ENCODE peak calls at places on chromosomes 2 and 18, in four cellular contexts. Q, H, O and A are unnamed samples.
A peak's percentile ranks its signal among the peaks of the same experiment; 100 is the strongest.

GRCh38 chr18:41751652-41752051 is 203.4 kb upstream of the PIK3C3 start:
- DNase-seq in H (no peak), O (no peak), Q (no peak), A (no peak)

GRCh38 chr2:106843910-106844250 is 42.1 kb downstream of the ST6GAL2 start:
- DNase-seq in Q (no peak), O (no peak), H (no peak), A (no peak)

GRCh38 chr2:216556202-216556601 is 57.6 kb downstream of the RPL37A start:
- DNase-seq in H (no peak), O (no peak), Q (no peak), A (no peak)

GRCh38 chr2:240640939-240641338 is 15.7 kb downstream of the GPR35 start:
- DNase-seq in H (no peak), O (no peak), Q (peak; percentile 20), A (no peak)

GRCh38 chr2:200086911-200087310 is 131.5 kb downstream of the MAIP1 start:
- DNase-seq in Q (no peak), O (no peak), H (no peak), A (no peak)

GRCh38 chr2:217979151-217979811 is 23.5 kb downstream of the TNS1 start:
- DNase-seq in H (no peak), O (peak; percentile 38), Q (peak; percentile 56), A (no peak)

GRCh38 chr2:46097714-46098480 is 199.3 kb upstream of the EPAS1 start:
- DNase-seq in H (no peak), Q (peak; percentile 99), O (peak; percentile 98), A (no peak)

GRCh38 chr2:187567126-187567525 is 12.9 kb upstream of the TFPI start:
- DNase-seq in O (no peak), H (no peak), Q (peak; percentile 91), A (no peak)

GRCh38 chr2:20419752-20420151 is 27.1 kb upstream of the RHOB start:
- DNase-seq in Q (no peak), O (no peak), H (no peak), A (no peak)

GRCh38 chr18:22800551-22800951 is 132.6 kb upstream of the RBBP8 start:
- DNase-seq in Q (peak; percentile 55), H (no peak), O (no peak), A (no peak)

GRCh38 chr2:180505203-180505602 is 475.2 kb upstream of the UBE2E3 start:
- DNase-seq in H (no peak), Q (no peak), O (peak; percentile 30), A (no peak)

GRCh38 chr2:205563646-205564045 is 118.7 kb upstream of the NRP2 start:
- DNase-seq in O (no peak), Q (peak; percentile 20), H (no peak), A (no peak)

GRCh38 chr2:5766051-5766450 is 73.9 kb downstream of the SOX11 start:
- DNase-seq in H (no peak), O (peak; percentile 95), Q (no peak), A (no peak)

GRCh38 chr18:49044898-49045297 is 94.1 kb upstream of the SMAD7 start:
- DNase-seq in O (no peak), Q (no peak), H (no peak), A (no peak)

GRCh38 chr2:26327291-26328272 is 18.4 kb upstream of the SELENOI start:
- DNase-seq in Q (peak; percentile 63), H (no peak), O (no peak), A (no peak)

GRCh38 chr2:75619992-75620740 is 26.4 kb upstream of the MRPL19 start:
- DNase-seq in Q (no peak), H (no peak), O (no peak), A (no peak)

GRCh38 chr2:58131191-58132011 is 84.8 kb downstream of the VRK2 start:
- DNase-seq in Q (peak; percentile 62), H (no peak), O (peak; percentile 74), A (no peak)

GRCh38 chr2:60641866-60642788 is 88.7 kb upstream of the BCL11A start:
- DNase-seq in O (peak; percentile 51), Q (peak; percentile 64), H (no peak), A (peak; percentile 47)

GRCh38 chr2:234425923-234426603 is 70.8 kb downstream of the ARL4C start:
- DNase-seq in Q (no peak), O (no peak), H (peak; percentile 89), A (no peak)

GRCh38 chr2:27765621-27766286 is 5.8 kb upstream of the MRPL33 start:
- DNase-seq in Q (peak; percentile 54), O (no peak), H (no peak), A (peak; percentile 41)

GRCh38 chr2:113124984-113125855 is 2.2 kb upstream of the IL1RN start:
- DNase-seq in H (no peak), O (no peak), Q (no peak), A (no peak)

GRCh38 chr18:47888156-47888555 is 42.3 kb downstream of the SMAD2 start:
- DNase-seq in H (no peak), O (no peak), Q (no peak), A (peak; percentile 3)

GRCh38 chr2:82837588-82838304 is 1621.3 kb downstream of the SUCLG1 start:
- DNase-seq in Q (peak; percentile 80), O (peak; percentile 90), H (no peak), A (no peak)

GRCh38 chr2:70248810-70249438 is 496 bp upstream of the TIA1 start:
- DNase-seq in Q (peak; percentile 27), H (peak; percentile 92), O (no peak), A (no peak)

GRCh38 chr2:19580830-19581229 is 222.4 kb upstream of the OSR1 start:
- DNase-seq in H (no peak), Q (peak; percentile 64), O (peak; percentile 52), A (no peak)

GRCh38 chr2:156586621-156587020 is 150.4 kb downstream of the GPD2 start:
- DNase-seq in H (no peak), O (no peak), Q (no peak), A (no peak)

GRCh38 chr2:44705356-44705755 is 236.1 kb upstream of the SIX3 start:
- DNase-seq in Q (no peak), H (no peak), O (no peak), A (no peak)

GRCh38 chr2:88808083-88808482 is 116.6 kb downstream of the RPIA start:
- DNase-seq in H (no peak), Q (no peak), O (no peak), A (no peak)

GRCh38 chr2:185181901-185182300 is 556.7 kb upstream of the FSIP2 start:
- DNase-seq in O (no peak), Q (no peak), H (no peak), A (no peak)

GRCh38 chr2:8584174-8585066 is 97.4 kb upstream of the ID2 start:
- DNase-seq in O (no peak), Q (no peak), H (no peak), A (no peak)

GRCh38 chr2:164478205-164478604 is 143.1 kb downstream of the GRB14 start:
- DNase-seq in H (no peak), O (no peak), Q (no peak), A (no peak)

GRCh38 chr2:29819570-29819969 is 101.8 kb downstream of the ALK start:
- DNase-seq in Q (no peak), O (no peak), H (no peak), A (no peak)

GRCh38 chr2:29821591-29821990 is 99.8 kb downstream of the ALK start:
- DNase-seq in Q (no peak), O (no peak), H (no peak), A (no peak)

DNA sequence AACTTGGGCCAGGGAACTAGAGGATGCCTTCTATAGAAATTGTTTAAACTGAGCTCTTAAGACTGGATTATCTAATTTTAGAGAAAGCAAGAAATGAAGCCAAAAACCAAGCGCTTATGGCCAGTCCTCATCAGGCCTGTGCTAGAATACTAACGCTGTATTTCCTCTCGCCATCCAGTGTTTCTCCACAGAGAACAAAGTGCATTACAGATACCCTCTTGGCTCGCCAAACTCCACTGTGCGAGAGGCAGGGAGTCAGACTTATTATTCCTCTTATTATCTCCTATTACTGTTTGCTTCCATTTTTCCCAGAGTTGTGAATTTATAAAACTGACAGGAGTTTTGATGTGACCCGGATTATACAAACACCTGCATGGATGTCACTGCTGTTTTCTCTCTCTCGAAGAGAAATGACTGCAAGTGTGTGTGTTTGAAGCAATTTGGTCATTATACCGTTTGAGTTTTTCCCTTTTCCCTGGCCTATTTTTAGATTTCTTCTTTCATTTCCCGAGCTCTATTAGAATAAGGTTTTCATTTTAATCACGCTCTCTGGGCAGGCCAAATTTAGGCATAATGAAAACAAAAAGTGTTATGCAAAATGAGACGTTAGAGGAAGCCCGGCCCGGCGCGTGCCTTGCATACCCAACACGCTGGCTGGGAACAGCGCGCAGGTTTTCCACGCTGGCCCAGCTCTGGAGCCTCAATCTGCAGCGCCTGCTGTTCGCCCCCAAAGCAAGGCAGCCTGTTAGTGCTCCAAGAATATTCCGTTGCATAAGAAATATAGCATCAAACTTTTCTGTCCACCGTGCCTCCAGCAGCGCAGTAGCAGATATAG is 103.3 kb downstream of the ALK start:
- DNase-seq in O (no peak), H (no peak), Q (no peak), A (no peak)
- TF ChIP-seq CTCF in O (no peak), H (no peak), Q (no peak), A (no peak)

GRCh38 chr2:231780909-231781797 is at the start of gene PDE6D:
- DNase-seq in O (peak; percentile 99), Q (peak; percentile 99), H (peak; percentile 97), A (peak; percentile 99)
- TF ChIP-seq CTCF in O (no peak), Q (no peak), H (no peak), A (no peak)

GRCh38 chr18:23826850-23827620 is 137.8 kb downstream of the LAMA3 start:
- DNase-seq in H (no peak), Q (peak; percentile 48), O (no peak), A (no peak)

GRCh38 chr18:23825496-23825895 is 136.2 kb downstream of the LAMA3 start:
- DNase-seq in O (peak; percentile 19), Q (no peak), H (no peak), A (no peak)

GRCh38 chr18:23825978-23826405 is 136.7 kb downstream of the LAMA3 start:
- DNase-seq in H (no peak), Q (peak; percentile 95), O (peak; percentile 90), A (no peak)

GRCh38 chr18:23828426-23828825 is 139.2 kb downstream of the LAMA3 start:
- DNase-seq in Q (peak; percentile 89), O (peak; percentile 84), H (no peak), A (peak; percentile 55)

DNA sequence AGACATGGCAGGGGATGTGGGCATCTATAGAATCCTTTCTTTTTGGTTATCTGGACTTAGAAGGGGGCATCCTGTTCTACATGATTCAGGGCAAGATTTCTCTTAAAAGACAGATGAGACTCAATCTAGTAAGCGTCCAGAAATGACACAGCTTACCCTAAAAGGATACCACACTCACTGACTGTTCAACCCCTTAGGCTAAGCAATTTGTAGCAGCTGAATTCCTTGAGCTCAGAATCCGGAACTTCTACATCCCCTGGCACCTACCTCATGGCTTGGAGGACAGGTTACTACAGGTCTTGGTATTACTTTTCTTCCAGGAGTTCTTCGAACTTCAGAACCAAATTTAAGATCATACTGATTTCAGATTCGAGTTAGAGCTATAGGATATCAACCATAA is 138.4 kb downstream of the LAMA3 start:
- DNase-seq in Q (no peak), O (no peak), H (no peak), A (no peak)
- TF ChIP-seq CTCF in Q (no peak), O (no peak), H (no peak), A (no peak)

DNA sequence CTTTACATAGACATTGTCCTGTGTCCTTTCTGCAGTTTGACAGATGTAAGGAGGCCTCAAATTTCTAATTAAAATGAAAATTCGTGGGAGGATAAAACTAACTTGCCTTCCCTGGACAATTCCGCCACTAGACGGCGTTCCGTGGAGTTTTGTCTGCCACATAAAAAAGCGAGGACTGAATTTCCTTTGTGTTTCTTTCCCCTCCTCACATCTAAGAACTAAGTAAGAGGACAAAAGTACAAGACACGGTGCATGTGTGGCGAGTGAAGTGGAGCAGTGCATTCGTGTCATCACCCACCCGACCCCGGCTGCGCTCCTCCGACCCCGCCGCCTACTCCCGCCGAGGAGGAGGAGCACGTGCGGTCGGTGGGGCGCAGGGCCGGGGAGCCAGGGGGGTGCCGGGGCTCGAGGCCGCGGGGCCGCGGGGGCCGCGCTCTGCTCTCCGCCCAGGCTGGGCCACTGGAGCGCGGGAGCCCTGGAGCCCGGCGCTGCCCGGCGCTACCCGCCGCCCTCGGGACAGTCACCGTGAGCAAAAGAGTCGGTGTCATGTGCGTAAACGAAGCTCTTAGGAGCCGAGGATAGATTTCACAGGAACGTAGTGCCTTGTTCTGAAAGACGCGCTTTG is 10.8 kb downstream of the TBR1 start:
- DNase-seq in H (no peak), O (peak; percentile 46), Q (peak; percentile 44), A (peak; percentile 61)
- TF ChIP-seq CTCF in H (no peak), O (peak; percentile 83), Q (peak; percentile 70), A (peak; percentile 36)